ENCODE peak calls at places on chromosome 20, in five cellular contexts. E is CD8-positive, alpha-beta memory T cell; M is fibroblast of villous mesenchyme; G is heart left ventricle; L is AG04449. K is an unnamed sample.

GRCh38 chr20:33110147-33110825 is 30.8 kb downstream of the BPIFB4 start:
- DNase-seq in L (no peak), G (no peak), E (no peak), M (no peak), K (no peak)

GRCh38 chr20:51444922-51445438 is 97.5 kb downstream of the NFATC2 start:
- DNase-seq in M (no peak), E (no peak), L (no peak), G (no peak), K (no peak)

GRCh38 chr20:51385941-51386530 is 156.5 kb downstream of the NFATC2 start:
- DNase-seq in L (no peak), E (peak; percentile 55), M (peak; percentile 54), G (no peak), K (no peak)

GRCh38 chr20:1324598-1325172 is 4.3 kb downstream of the SDCBP2 start:
- DNase-seq in L (no peak), M (peak; percentile 89), E (peak; percentile 65), G (no peak), K (peak; percentile 48)

GRCh38 chr20:56368351-56369134 is 9.8 kb downstream of the FAM210B start:
- DNase-seq in M (no peak), L (no peak), G (no peak), E (no peak), K (no peak)

GRCh38 chr20:41407617-41408016 is 41.0 kb upstream of the EMILIN3 start:
- DNase-seq in L (no peak), G (no peak), M (peak; percentile 32), E (no peak), K (no peak)

GRCh38 chr20:434661-435419 is 26.7 kb downstream of the RBCK1 start:
- DNase-seq in M (no peak), E (peak; percentile 32), G (no peak), L (no peak), K (no peak)

GRCh38 chr20:49398401-49399144 is 83.9 kb downstream of the KCNB1 start:
- DNase-seq in M (no peak), L (no peak), E (no peak), G (no peak), K (no peak)

GRCh38 chr20:3966571-3966970 is 48.8 kb downstream of the RNF24 start:
- DNase-seq in G (no peak), E (no peak), M (no peak), L (no peak), K (no peak)

GRCh38 chr20:49517509-49518100 is 35.1 kb upstream of the KCNB1 start:
- DNase-seq in G (no peak), L (no peak), E (no peak), M (no peak), K (no peak)

GRCh38 chr20:39233755-39234154 is 271.6 kb downstream of the DHX35 start:
- DNase-seq in M (no peak), E (no peak), G (no peak), L (no peak), K (no peak)

GRCh38 chr20:45340236-45340847 is 7.9 kb downstream of the SDC4 start:
- DNase-seq in G (peak; percentile 65), M (no peak), L (no peak), E (no peak), K (no peak)

GRCh38 chr20:17917832-17918618 is 50.6 kb downstream of the SNX5 start:
- DNase-seq in E (no peak), M (no peak), G (no peak), L (no peak), K (no peak)

DNA sequence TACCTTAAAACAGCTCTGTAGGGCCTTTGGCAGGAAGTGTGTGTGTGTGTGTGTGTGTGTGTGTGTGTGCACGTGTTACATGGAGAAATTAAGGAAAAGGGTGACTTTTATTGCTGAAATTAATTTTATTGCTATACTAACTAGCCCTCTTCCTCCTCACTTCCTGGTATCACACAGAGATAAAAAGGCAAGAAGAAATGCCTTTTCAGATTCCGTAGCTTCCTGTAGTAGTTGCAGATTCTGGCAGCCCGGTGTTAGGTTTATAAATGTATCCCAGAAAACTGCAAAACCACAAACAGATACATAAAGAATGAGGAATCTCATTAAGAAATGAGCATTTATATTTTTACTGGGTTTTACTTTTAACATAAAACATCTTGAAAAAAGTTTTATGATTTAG is 249.2 kb upstream of the TSHZ2 start:
- DNase-seq in M (no peak), L (no peak), E (no peak), G (no peak), K (no peak)
- H3K4me3 ChIP-seq in M (no peak overlapping the region), L (no peak overlapping the region), E (no peak overlapping the region), G (no peak overlapping the region), K (no peak overlapping the region)

GRCh38 chr20:58893355-58894151 is 41.0 kb downstream of the GNAS start:
- DNase-seq in L (no peak), G (no peak), M (no peak), E (peak; percentile 53), K (no peak)
- H3K4me3 ChIP-seq in L (peak overlapping the region; percentile 71), G (peak overlapping the region; percentile 97), M (peak overlapping the region; percentile 77), E (peak overlapping the region; percentile 70), K (no peak overlapping the region)

GRCh38 chr20:63036266-63036665 is 29.5 kb upstream of the BHLHE23 start:
- DNase-seq in E (peak; percentile 30), L (no peak), G (peak; percentile 15), M (no peak), K (no peak)

GRCh38 chr20:63033635-63034510 is 27.1 kb upstream of the BHLHE23 start:
- DNase-seq in M (no peak), E (peak; percentile 33), L (no peak), G (peak; percentile 6), K (no peak)

GRCh38 chr20:63041776-63042175 is 35.0 kb upstream of the BHLHE23 start:
- DNase-seq in E (no peak), G (no peak), L (no peak), M (no peak), K (no peak)

GRCh38 chr20:63035284-63036185 is 28.8 kb upstream of the BHLHE23 start:
- DNase-seq in L (no peak), G (peak; percentile 23), M (no peak), E (peak; percentile 42), K (no peak)

GRCh38 chr20:63037669-63038268 is 31.0 kb upstream of the BHLHE23 start:
- DNase-seq in G (no peak), M (no peak), L (no peak), E (peak; percentile 40), K (no peak)
- H3K4me3 ChIP-seq in G (no peak overlapping the region), M (no peak overlapping the region), L (no peak overlapping the region), E (no peak overlapping the region), K (no peak overlapping the region)

DNA sequence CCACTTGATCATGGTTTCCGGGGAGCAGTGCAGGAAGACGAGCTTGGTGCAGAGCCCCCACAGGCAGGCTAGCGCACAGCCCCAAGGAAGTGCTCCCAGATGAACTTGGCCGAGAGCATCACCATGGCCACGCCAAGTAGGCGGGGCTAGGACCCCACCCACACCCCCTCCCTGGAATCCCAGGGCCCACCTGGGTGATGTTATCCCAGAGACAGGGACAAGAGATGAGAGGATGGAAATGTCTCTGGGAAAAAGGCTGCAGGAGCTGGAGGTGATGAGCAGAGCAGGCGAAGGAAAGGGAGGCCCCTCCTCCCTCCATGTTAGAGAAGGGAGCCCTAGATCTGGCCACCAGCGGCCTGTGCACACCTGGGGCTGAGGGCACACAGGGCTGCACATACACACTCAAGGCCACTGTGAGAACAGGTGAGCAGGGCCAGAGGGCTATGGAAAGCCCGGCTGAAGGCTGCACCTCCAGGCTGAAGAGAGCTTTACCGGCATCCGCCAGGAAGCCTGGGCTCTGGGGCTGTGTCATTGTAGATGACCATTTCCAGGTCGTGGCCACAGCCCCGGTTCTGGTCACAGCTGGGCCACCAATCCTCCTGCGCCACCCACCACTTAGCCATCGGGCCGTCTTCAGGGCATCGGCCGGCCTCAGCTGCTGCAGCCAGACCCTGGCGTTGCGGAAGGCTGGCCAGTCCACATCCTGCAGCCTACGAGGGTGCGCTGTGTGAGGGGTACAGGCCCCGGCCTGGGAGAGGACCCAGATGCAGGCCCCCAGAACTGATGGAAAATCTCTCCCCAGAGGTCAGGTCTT is 24.9 kb downstream of the NPEPL1 start:
- DNase-seq in L (no peak), E (peak; percentile 33), G (no peak), M (no peak), K (peak; percentile 30)
- H3K4me3 ChIP-seq in L (no peak overlapping the region), E (no peak overlapping the region), G (no peak overlapping the region), M (no peak overlapping the region), K (no peak overlapping the region)